ENCODE peak calls at places on chromosomes 3 and 15, in six cellular contexts. U, W, K, I, C and S are unnamed samples.

GRCh38 chr3:146058241-146058640 is 102.7 kb downstream of the PLOD2 start:
- DNase-seq in U (no peak), W (no peak), K (no peak), I (no peak), C (no peak), S (no peak)

GRCh38 chr3:131608741-131609140 is 106.0 kb upstream of the MRPL3 start:
- DNase-seq in U (no peak), W (peak), K (no peak), I (no peak), C (no peak), S (no peak)

GRCh38 chr15:58490405-58491150 is 58.8 kb downstream of the LIPC start:
- DNase-seq in U (no peak), W (no peak), K (no peak), I (no peak), C (no peak), S (no peak)

GRCh38 chr15:48423342-48423741 is 92.1 kb downstream of the DUT start:
- DNase-seq in U (no peak), W (no peak), K (no peak), I (no peak), C (no peak), S (no peak)

GRCh38 chr3:66473637-66474036 is 27.2 kb downstream of the LRIG1 start:
- DNase-seq in U (no peak), W (peak), K (no peak), I (no peak), C (no peak), S (no peak)

GRCh38 chr3:117616213-117616612 is 906.6 kb downstream of the TUSC7 start:
- DNase-seq in U (no peak), W (no peak), K (no peak), I (no peak), C (no peak), S (no peak)

GRCh38 chr3:178155521-178155920 is 380.7 kb upstream of the KCNMB2 start:
- DNase-seq in U (no peak), W (no peak), K (no peak), I (peak), C (no peak), S (no peak)

GRCh38 chr3:89098173-89098572 is 9.2 kb upstream of the EPHA3 start:
- DNase-seq in U (no peak), W (no peak), K (no peak), I (no peak), C (no peak), S (no peak)

GRCh38 chr3:14411166-14411526 is 8.7 kb downstream of the SLC6A6 start:
- DNase-seq in U (no peak), W (no peak), K (peak), I (no peak), C (no peak), S (no peak)

GRCh38 chr3:128698211-128699011 is 27.6 kb upstream of the RAB7A start:
- DNase-seq in U (peak), W (peak), K (peak), I (peak), C (no peak), S (no peak)

GRCh38 chr15:75313116-75313845 is 22.6 kb upstream of the COMMD4 start:
- DNase-seq in U (no peak), W (no peak), K (no peak), I (no peak), C (no peak), S (no peak)

GRCh38 chr15:81491414-81492101 is 117.5 kb upstream of the TMC3 start:
- DNase-seq in U (no peak), W (no peak), K (no peak), I (no peak), C (no peak), S (no peak)

GRCh38 chr3:66048051-66048395 is 9.3 kb upstream of the MAGI1 start:
- DNase-seq in U (no peak), W (peak), K (no peak), I (no peak), C (no peak), S (no peak)

GRCh38 chr3:102736288-102736960 is 301.6 kb downstream of the ZPLD1 start:
- DNase-seq in U (no peak), W (no peak), K (no peak), I (no peak), C (no peak), S (no peak)

DNA sequence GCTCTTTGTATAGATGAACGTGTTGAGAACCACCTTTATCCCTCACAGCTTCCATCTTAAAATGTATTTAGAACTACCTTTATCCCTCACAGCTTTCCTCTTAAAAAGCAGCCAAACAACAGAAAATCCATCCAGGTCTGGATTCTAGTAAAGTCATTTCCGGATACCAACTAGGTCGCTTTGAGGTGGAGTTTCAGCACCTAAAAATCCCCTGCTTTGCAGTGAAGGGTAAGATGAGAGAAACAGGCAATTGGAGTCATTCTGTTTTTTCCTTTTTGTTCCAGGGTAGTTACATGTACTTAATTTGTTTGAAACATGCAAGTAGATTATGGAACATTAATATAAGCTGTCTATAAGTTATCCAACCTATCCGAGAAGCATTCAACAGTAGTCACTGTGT is 192.0 kb downstream of the UBE2E2 start:
- DNase-seq in U (no peak), W (no peak), K (no peak), I (no peak), C (no peak), S (no peak)
- H3K4me3 ChIP-seq in U (no peak), W (no peak), K (no peak), I (no peak), C (no peak), S (no peak)

GRCh38 chr3:31409866-31410265 is 122.9 kb upstream of the STT3B start:
- DNase-seq in U (no peak), W (no peak), K (no peak), I (peak), C (no peak), S (no peak)
- H3K4me3 ChIP-seq in U (no peak), W (no peak), K (no peak), I (no peak), C (no peak), S (no peak)

GRCh38 chr15:80203361-80203885 is 48.6 kb downstream of the CTXND1 start:
- DNase-seq in U (no peak), W (no peak), K (no peak), I (no peak), C (no peak), S (no peak)

GRCh38 chr15:80199869-80200268 is 47.1 kb downstream of the FAH start:
- DNase-seq in U (no peak), W (no peak), K (no peak), I (no peak), C (no peak), S (no peak)

GRCh38 chr15:80201256-80202015 is 48.6 kb downstream of the FAH start:
- DNase-seq in U (no peak), W (no peak), K (no peak), I (no peak), C (no peak), S (no peak)

GRCh38 chr15:80202641-80203360 is 49.2 kb downstream of the CTXND1 start:
- DNase-seq in U (no peak), W (no peak), K (no peak), I (no peak), C (no peak), S (no peak)

GRCh38 chr15:80202016-80202315 is 49.2 kb downstream of the FAH start:
- DNase-seq in U (no peak), W (no peak), K (no peak), I (no peak), C (no peak), S (no peak)
- H3K4me3 ChIP-seq in U (no peak), W (no peak), K (no peak), I (no peak), C (no peak), S (no peak)

GRCh38 chr3:186194451-186194811 is 85.5 kb upstream of the ETV5 start:
- DNase-seq in U (no peak), W (no peak), K (no peak), I (peak), C (no peak), S (no peak)
- H3K4me3 ChIP-seq in U (no peak), W (no peak), K (no peak), I (peak), C (no peak), S (no peak)